ENCODE peak calls at places on chromosomes 13 and 19, in eight cellular contexts. U is sigmoid colon; I is CD4-positive, alpha-beta T cell; G is transverse colon; R is PC-9; B is OCI-LY7; J is RWPE1; A is CD8-positive, alpha-beta T cell. L is an unnamed sample.

GRCh38 chr19:49855277-49855675 is 4.3 kb downstream of the PTOV1 start:
- DNase-seq in R (no peak), A (no peak), J (no peak), B (no peak), G (no peak), I (no peak), U (no peak), L (no peak)

GRCh38 chr19:4970558-4971423 is 1.9 kb downstream of the KDM4B start:
- DNase-seq in I (no peak), A (no peak), G (peak; percentile 46), J (no peak), B (no peak), U (peak; percentile 76), R (no peak), L (no peak)

GRCh38 chr13:19818223-19818842 is 35.6 kb upstream of the PSPC1 start:
- DNase-seq in G (peak; percentile 19), I (no peak), U (no peak), B (peak; percentile 8), R (no peak), A (no peak), J (no peak), L (no peak)

GRCh38 chr19:4976412-4977298 is 7.7 kb downstream of the KDM4B start:
- DNase-seq in I (no peak), B (no peak), U (peak; percentile 98), R (no peak), J (peak; percentile 76), A (no peak), G (peak; percentile 66), L (peak; percentile 69)

GRCh38 chr13:46126552-46127171 is 21.8 kb upstream of the CPB2 start:
- DNase-seq in G (peak; percentile 45), U (no peak), B (peak; percentile 77), J (peak; percentile 72), A (peak; percentile 71), I (peak; percentile 55), R (peak; percentile 41), L (peak; percentile 35)

GRCh38 chr19:28710278-28710677 is 502.7 kb downstream of the UQCRFS1 start:
- DNase-seq in A (no peak), J (peak; percentile 26), R (peak; percentile 46), I (no peak), G (no peak), U (no peak), B (peak; percentile 76), L (no peak)

GRCh38 chr13:44440046-44440608 is 66.5 kb downstream of the SERP2 start:
- DNase-seq in A (no peak), G (no peak), R (no peak), J (no peak), U (no peak), B (no peak), I (no peak), L (no peak)

GRCh38 chr13:104315606-104316005 is 1249.4 kb upstream of the SLC10A2 start:
- DNase-seq in R (peak; percentile 85), A (no peak), B (no peak), J (peak; percentile 53), G (no peak), I (no peak), U (no peak), L (no peak)

GRCh38 chr19:12769689-12770088 is 5.7 kb downstream of the HOOK2 start:
- DNase-seq in J (no peak), A (peak; percentile 69), B (no peak), R (no peak), U (no peak), G (peak; percentile 66), I (no peak), L (no peak)

GRCh38 chr19:33804021-33804799 is 7.5 kb downstream of the KCTD15 start:
- DNase-seq in G (peak; percentile 94), U (peak; percentile 94), I (no peak), R (no peak), J (peak; percentile 41), B (no peak), A (no peak), L (peak; percentile 63)

GRCh38 chr19:7287716-7288115 is 6.5 kb downstream of the INSR start:
- DNase-seq in U (no peak), B (no peak), I (no peak), J (no peak), G (no peak), R (no peak), A (no peak), L (no peak)

GRCh38 chr13:108213946-108214345 is 1.4 kb downstream of the LIG4 start:
- DNase-seq in I (no peak), G (no peak), U (no peak), R (no peak), B (no peak), A (no peak), J (peak; percentile 30), L (no peak)

GRCh38 chr19:12806242-12807131 is at the start of gene RNASEH2A:
- DNase-seq in U (peak; percentile 94), J (peak; percentile 88), A (peak; percentile 83), R (peak; percentile 81), I (peak; percentile 73), G (peak; percentile 92), B (peak; percentile 97), L (peak; percentile 85)

GRCh38 chr13:79481685-79482052 is 714 bp downstream of the NDFIP2 start:
- DNase-seq in I (no peak), A (peak; percentile 51), R (peak; percentile 38), B (peak; percentile 16), U (no peak), J (peak; percentile 35), G (peak; percentile 44), L (peak; percentile 52)

GRCh38 chr13:47594833-47595232 is 406.2 kb downstream of the SUCLA2 start:
- DNase-seq in A (no peak), U (no peak), B (peak; percentile 12), I (no peak), G (no peak), R (no peak), J (no peak), L (no peak)

GRCh38 chr19:39363909-39364457 is 21.8 kb downstream of the SAMD4B start:
- DNase-seq in R (no peak), G (no peak), B (no peak), J (no peak), I (no peak), A (no peak), U (peak; percentile 86), L (peak; percentile 73)

GRCh38 chr19:48982280-48982679 is 10.8 kb downstream of the GYS1 start:
- DNase-seq in A (no peak), G (no peak), U (no peak), I (no peak), J (no peak), B (no peak), R (no peak), L (no peak)

GRCh38 chr13:40940841-40941240 is 78.3 kb downstream of the ELF1 start:
- DNase-seq in B (no peak), J (no peak), R (no peak), U (no peak), I (no peak), A (no peak), G (no peak), L (no peak)
- H3K27ac ChIP-seq in B (no peak overlapping the region), J (no peak overlapping the region), R (no peak overlapping the region), U (no peak overlapping the region), I (no peak overlapping the region), A (no peak overlapping the region), G (no peak overlapping the region), L (no peak overlapping the region)

GRCh38 chr19:43315851-43316250 is 37.6 kb upstream of the CD177 start:
- DNase-seq in A (no peak), B (no peak), G (no peak), I (no peak), U (no peak), J (no peak), R (no peak), L (no peak)

GRCh38 chr19:43316591-43317319 is 36.7 kb upstream of the CD177 start:
- DNase-seq in G (peak; percentile 26), I (no peak), R (no peak), A (no peak), B (no peak), J (peak; percentile 19), U (no peak), L (no peak)

GRCh38 chr19:43318796-43319314 is 34.6 kb upstream of the CD177 start:
- DNase-seq in U (no peak), A (no peak), R (no peak), G (no peak), J (no peak), I (no peak), B (no peak), L (no peak)

GRCh38 chr19:43313711-43314495 is 39.6 kb upstream of the CD177 start:
- DNase-seq in J (no peak), U (no peak), A (no peak), B (no peak), R (no peak), G (no peak), I (no peak), L (no peak)

DNA sequence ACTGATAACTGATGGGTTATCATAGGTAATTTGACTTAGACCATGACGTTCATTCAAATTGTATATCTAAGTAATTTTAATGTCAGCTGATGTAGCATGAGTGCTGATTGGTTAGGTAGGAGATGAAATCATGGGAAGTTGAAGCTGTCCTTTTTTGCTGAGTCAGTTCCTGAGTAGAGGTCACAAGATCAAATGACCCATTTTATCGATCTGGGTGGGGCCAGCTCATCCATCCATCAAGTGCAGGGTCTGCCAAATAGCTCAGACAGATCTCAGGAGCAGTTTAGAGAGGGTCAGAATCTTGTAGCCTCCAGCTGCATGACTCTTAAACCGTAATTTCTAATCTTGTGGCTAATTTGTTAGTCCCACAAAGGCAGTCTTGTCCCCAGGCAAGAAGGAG is 35.3 kb upstream of the CD177 start:
- DNase-seq in B (no peak), I (no peak), G (no peak), U (no peak), R (no peak), A (no peak), J (no peak), L (no peak)
- H3K27ac ChIP-seq in B (no peak overlapping the region), I (no peak overlapping the region), G (no peak overlapping the region), U (no peak overlapping the region), R (peak overlapping the region; percentile 40), A (no peak overlapping the region), J (no peak overlapping the region), L (no peak overlapping the region)

GRCh38 chr13:40666905-40667621 is 622 bp upstream of the FOXO1 start:
- DNase-seq in A (no peak), G (peak; percentile 46), R (no peak), B (peak; percentile 58), J (peak; percentile 44), U (peak; percentile 78), I (no peak), L (no peak)
- H3K27ac ChIP-seq in A (peak overlapping the region; percentile 75), G (peak overlapping the region; percentile 99), R (no peak overlapping the region), B (peak overlapping the region; percentile 83), J (peak overlapping the region; percentile 90), U (peak overlapping the region; percentile 98), I (peak overlapping the region; percentile 79), L (peak overlapping the region; percentile 95)

DNA sequence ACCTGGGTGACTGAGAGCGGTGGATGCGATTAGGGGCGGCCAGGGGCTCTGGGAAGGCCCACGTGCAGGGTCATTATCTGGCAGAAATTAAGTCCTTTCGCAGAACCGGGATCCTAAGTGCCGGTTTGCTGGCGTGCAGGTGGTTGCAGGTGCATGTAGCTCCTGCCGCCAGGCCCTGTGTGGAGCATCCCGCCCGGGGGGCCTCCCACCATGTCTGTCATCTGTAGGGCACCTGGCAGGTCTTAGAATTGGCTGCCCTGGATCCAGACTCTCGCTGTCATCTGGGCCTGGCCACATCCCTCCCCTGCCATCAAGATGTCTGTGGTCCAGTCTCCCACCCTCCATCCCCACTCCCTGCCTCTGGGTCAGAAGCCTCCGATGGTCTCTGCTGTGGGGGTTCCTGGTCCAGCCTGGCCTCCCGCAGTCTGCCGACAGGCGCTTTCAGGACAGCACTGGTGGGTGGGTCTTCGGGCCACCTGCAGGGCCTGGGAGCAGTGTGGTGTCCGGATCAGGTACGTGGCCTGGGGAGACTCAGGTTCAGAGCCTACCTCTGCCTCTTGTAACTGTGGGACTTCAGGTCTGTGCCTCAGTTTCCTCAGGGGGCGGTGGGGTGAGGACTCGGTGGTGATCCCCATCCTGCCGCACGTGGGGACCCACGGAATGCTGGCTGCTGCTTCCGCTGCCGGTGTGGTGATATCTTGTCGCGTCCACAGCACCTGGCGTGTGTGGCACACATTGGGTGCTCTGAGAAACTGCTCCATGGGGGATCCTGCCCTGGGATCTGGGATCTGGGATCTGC is 5.4 kb downstream of the GNA11 start:
- DNase-seq in U (no peak), R (no peak), B (no peak), A (no peak), J (no peak), I (no peak), G (no peak), L (no peak)
- H3K27ac ChIP-seq in U (peak overlapping the region; percentile 86), R (no peak overlapping the region), B (no peak overlapping the region), A (no peak overlapping the region), J (peak overlapping the region; percentile 82), I (no peak overlapping the region), G (peak overlapping the region; percentile 92), L (no peak overlapping the region)